ENCODE peak calls at places on chromosome 5, in nine cellular contexts. Z is left ventricle myocardium superior; K is substantia nigra; C is NCI-H1105; S is stimulated activated CD4-positive, alpha-beta T cell treated with anti-CD3 and anti-CD28 coated beads, Interleukin-4, amount 100 ng/mL, for 4 hours; P is spleen; E is HTR-8/SVneo; H is GM10248; R is T-helper 9 cell. F is an unnamed sample.

GRCh38 chr5:147417133-147417813 is 92.6 kb downstream of the DPYSL3 start:
- DNase-seq in Z (peak), K (no peak), C (peak), S (no peak), P (no peak), E (no peak), H (no peak), R (no peak), F (no peak)

GRCh38 chr5:163548649-163549048 is 43.2 kb downstream of the MAT2B start:
- DNase-seq in Z (no peak), K (no peak), C (no peak), S (no peak), P (no peak), E (no peak), H (no peak), R (no peak), F (no peak)

GRCh38 chr5:14945450-14945849 is 73.9 kb upstream of the ANKH start:
- DNase-seq in Z (no peak), K (no peak), C (no peak), S (no peak), P (no peak), E (no peak), H (no peak), R (no peak), F (no peak)

GRCh38 chr5:94469889-94470288 is 148.5 kb downstream of the KIAA0825 start:
- DNase-seq in Z (no peak), K (no peak), C (peak), S (no peak), P (no peak), E (peak), H (no peak), R (no peak), F (no peak)

GRCh38 chr5:116388564-116389258 is 185.9 kb downstream of the SEMA6A start:
- DNase-seq in Z (no peak), K (no peak), C (no peak), S (no peak), P (peak), E (no peak), H (no peak), R (no peak), F (no peak)

GRCh38 chr5:93583799-93584530 is 943 bp downstream of the NR2F1 start:
- DNase-seq in Z (peak), K (no peak), C (peak), S (peak), P (peak), E (peak), H (no peak), R (no peak), F (no peak)

GRCh38 chr5:75668988-75669760 is 48.1 kb downstream of the POC5 start:
- DNase-seq in Z (peak), K (no peak), C (peak), S (peak), P (peak), E (peak), H (peak), R (no peak), F (peak)

GRCh38 chr5:5277118-5277517 is 137.0 kb downstream of the ADAMTS16 start:
- DNase-seq in Z (no peak), K (no peak), C (no peak), S (no peak), P (no peak), E (no peak), H (no peak), R (no peak), F (no peak)

GRCh38 chr5:10607023-10607665 is 43.3 kb downstream of the ANKRD33B start:
- DNase-seq in Z (peak), K (no peak), C (no peak), S (no peak), P (peak), E (no peak), H (peak), R (no peak), F (peak)

GRCh38 chr5:62178258-62178657 is 127.7 kb upstream of the KIF2A start:
- DNase-seq in Z (no peak), K (no peak), C (no peak), S (no peak), P (no peak), E (no peak), H (no peak), R (no peak), F (no peak)

GRCh38 chr5:121158433-121158832 is 693.2 kb upstream of the FTMT start:
- DNase-seq in Z (no peak), K (no peak), C (peak), S (no peak), P (no peak), E (no peak), H (no peak), R (no peak), F (no peak)

GRCh38 chr5:151961557-151961956 is 36.9 kb upstream of the GLRA1 start:
- DNase-seq in Z (no peak), K (no peak), C (no peak), S (no peak), P (no peak), E (no peak), H (no peak), R (no peak), F (no peak)

GRCh38 chr5:170467000-170467707 is 36.7 kb upstream of the KCNIP1 start:
- DNase-seq in Z (no peak), K (no peak), C (no peak), S (peak), P (no peak), E (peak), H (no peak), R (no peak), F (no peak)

GRCh38 chr5:460413-460700 is 17.4 kb downstream of the EXOC3 start:
- DNase-seq in Z (peak), K (no peak), C (no peak), S (no peak), P (no peak), E (no peak), H (no peak), R (no peak), F (no peak)

GRCh38 chr5:123422433-123423277 is 548 bp downstream of the CEP120 start:
- DNase-seq in Z (no peak), K (peak), C (peak), S (peak), P (no peak), E (peak), H (peak), R (no peak), F (no peak)

GRCh38 chr5:10690460-10690859 is 70.6 kb downstream of the DAP start:
- DNase-seq in Z (no peak), K (no peak), C (no peak), S (no peak), P (no peak), E (no peak), H (no peak), R (no peak), F (no peak)

GRCh38 chr5:12217039-12217438 is 312.8 kb upstream of the CTNND2 start:
- DNase-seq in Z (no peak), K (no peak), C (no peak), S (no peak), P (no peak), E (no peak), H (no peak), R (no peak), F (no peak)

GRCh38 chr5:154300207-154300606 is 109.7 kb downstream of the GALNT10 start:
- DNase-seq in Z (no peak), K (no peak), C (no peak), S (no peak), P (no peak), E (no peak), H (no peak), R (no peak), F (no peak)

GRCh38 chr5:1515921-1516571 is 7.7 kb downstream of the LPCAT1 start:
- DNase-seq in Z (peak), K (no peak), C (no peak), S (peak), P (peak), E (no peak), H (no peak), R (no peak), F (no peak)

GRCh38 chr5:118548761-118549160 is 439.6 kb downstream of the DTWD2 start:
- DNase-seq in Z (no peak), K (no peak), C (no peak), S (no peak), P (no peak), E (peak), H (no peak), R (no peak), F (no peak)

GRCh38 chr5:171898879-171899278 is 107.6 kb downstream of the FBXW11 start:
- DNase-seq in Z (no peak), K (no peak), C (no peak), S (no peak), P (no peak), E (no peak), H (no peak), R (no peak), F (no peak)

GRCh38 chr5:61114441-61114840 is 47.8 kb downstream of the SMIM15 start:
- DNase-seq in Z (no peak), K (no peak), C (no peak), S (no peak), P (no peak), E (no peak), H (no peak), R (no peak), F (no peak)

GRCh38 chr5:4514067-4514648 is 626.0 kb upstream of the ADAMTS16 start:
- DNase-seq in Z (no peak), K (no peak), C (peak), S (no peak), P (no peak), E (no peak), H (no peak), R (no peak), F (no peak)

GRCh38 chr5:10381805-10382204 is 28.3 kb downstream of the MARCHF6 start:
- DNase-seq in Z (no peak), K (no peak), C (no peak), S (no peak), P (no peak), E (no peak), H (no peak), R (no peak), F (no peak)

GRCh38 chr5:43305948-43306563 is 7.2 kb downstream of the HMGCS1 start:
- DNase-seq in Z (no peak), K (no peak), C (peak), S (no peak), P (no peak), E (peak), H (peak), R (no peak), F (peak)

GRCh38 chr5:150410524-150411244 is 2.0 kb downstream of the CD74 start:
- DNase-seq in Z (no peak), K (peak), C (peak), S (peak), P (peak), E (peak), H (no peak), R (peak), F (peak)

GRCh38 chr5:53368966-53369605 is 111.3 kb upstream of the FST start:
- DNase-seq in Z (no peak), K (no peak), C (no peak), S (no peak), P (no peak), E (no peak), H (no peak), R (no peak), F (no peak)

GRCh38 chr5:538271-538771 is 14.1 kb upstream of the SLC9A3 start:
- DNase-seq in Z (peak), K (no peak), C (no peak), S (no peak), P (peak), E (no peak), H (no peak), R (no peak), F (no peak)

F was measured in GF-D8.